ENCODE peak calls at places on chromosomes 12 and 14, in ten cellular contexts. A is left cardiac atrium; I is natural killer cell; J is CD8-positive, alpha-beta memory T cell; X is ascending aorta; V is progenitor cell of endocrine pancreas; Y is NCI-H1092 treated with DMSO at 0.1 percent for 48 hours; N is ureter; P is stimulated activated CD8-positive, alpha-beta memory T cell treated with anti-CD3 and anti-CD28 coated beads, Interleukin-4, amount 100 ng/mL, for 1 hour; F is fibroblast of the conjunctiva. S is an unnamed sample.

GRCh38 chr12:47717443-47718193 is 7.7 kb downstream of the ENDOU start:
- DNase-seq in A (peak; percentile 88), I (no peak), J (no peak), X (peak; percentile 64), V (peak; percentile 71), Y (peak; percentile 89), N (peak; percentile 86), P (no peak), F (peak; percentile 86), S (peak; percentile 70)

GRCh38 chr12:124254126-124254525 is 40.8 kb upstream of the RFLNA start:
- DNase-seq in A (no peak), I (no peak), J (no peak), X (no peak), V (no peak), Y (no peak), N (no peak), P (no peak), F (no peak), S (no peak)

GRCh38 chr12:3046441-3047200 is 30.6 kb upstream of the TSPAN9 start:
- DNase-seq in A (peak; percentile 71), I (no peak), J (no peak), X (no peak), V (no peak), Y (no peak), N (no peak), P (no peak), F (no peak), S (no peak)

GRCh38 chr12:110262442-110263388 is 18.3 kb upstream of the ATP2A2 start:
- DNase-seq in A (no peak), I (no peak), J (no peak), X (no peak), V (no peak), Y (no peak), N (no peak), P (no peak), F (peak; percentile 52), S (no peak)

GRCh38 chr12:40947812-40948211 is 240.3 kb upstream of the PDZRN4 start:
- DNase-seq in A (no peak), I (no peak), J (no peak), X (no peak), V (no peak), Y (no peak), N (no peak), P (no peak), F (no peak), S (no peak)

GRCh38 chr14:69282448-69282847 is 22.5 kb downstream of the GALNT16 start:
- DNase-seq in A (no peak), I (no peak), J (no peak), X (no peak), V (no peak), Y (no peak), N (no peak), P (no peak), F (no peak), S (no peak)

GRCh38 chr12:29739279-29739991 is 44.3 kb downstream of the TMTC1 start:
- DNase-seq in A (no peak), I (no peak), J (no peak), X (no peak), V (no peak), Y (no peak), N (no peak), P (no peak), F (no peak), S (no peak)

GRCh38 chr14:83632375-83632774 is 1897.6 kb upstream of the FLRT2 start:
- DNase-seq in A (no peak), I (no peak), J (no peak), X (no peak), V (no peak), Y (peak; percentile 17), N (no peak), P (no peak), F (no peak), S (no peak)

GRCh38 chr12:69059465-69060457 is 126.8 kb upstream of the CPM start:
- DNase-seq in A (no peak), I (no peak), J (no peak), X (no peak), V (no peak), Y (no peak), N (no peak), P (no peak), F (peak; percentile 38), S (no peak)

GRCh38 chr12:119179335-119180021 is 747 bp downstream of the HSPB8 start:
- DNase-seq in A (peak; percentile 51), I (no peak), J (no peak), X (no peak), V (peak; percentile 42), Y (no peak), N (peak; percentile 53), P (no peak), F (no peak), S (no peak)

GRCh38 chr14:72906879-72907278 is 13.0 kb upstream of the DPF3 start:
- DNase-seq in A (no peak), I (no peak), J (no peak), X (no peak), V (no peak), Y (no peak), N (no peak), P (no peak), F (no peak), S (no peak)